ENCODE peak calls at places on chromosomes 7 and 10, in four cellular contexts. S is GM12878, X is H1, O is HepG2. V is an unnamed sample.

GRCh38 chr7:80883188-80884025 is 35.4 kb downstream of the SEMA3C start:
- DNase-seq in S (no peak), X (no peak), O (peak), V (peak)

GRCh38 chr10:114095676-114096331 is 52.1 kb downstream of the ADRB1 start:
- DNase-seq in S (no peak), X (no peak), O (no peak), V (no peak)

GRCh38 chr7:48964074-48964473 is 39.7 kb downstream of the CDC14C start:
- DNase-seq in S (no peak), X (no peak), O (no peak), V (no peak)

GRCh38 chr10:120735773-120736371 is 115.3 kb upstream of the WDR11 start:
- DNase-seq in S (peak), X (no peak), O (peak), V (no peak)

GRCh38 chr10:76576276-76576962 is 1061.2 kb downstream of the KCNMA1 start:
- DNase-seq in S (no peak), X (no peak), O (no peak), V (no peak)

GRCh38 chr10:26215923-26216576 is 524 bp upstream of the GAD2 start:
- DNase-seq in S (no peak), X (peak), O (no peak), V (no peak)

GRCh38 chr7:102974366-102975236 is 61.8 kb downstream of the LRRC17 start:
- DNase-seq in S (no peak), X (peak), O (no peak), V (peak)

GRCh38 chr7:152504367-152504766 is 68.6 kb upstream of the KMT2C start:
- DNase-seq in S (no peak), X (no peak), O (no peak), V (no peak)

GRCh38 chr7:70208236-70209063 is 610.2 kb downstream of the AUTS2 start:
- DNase-seq in S (no peak), X (no peak), O (no peak), V (no peak)

GRCh38 chr10:16967000-16967865 is 150.0 kb upstream of the RSU1 start:
- DNase-seq in S (no peak), X (no peak), O (no peak), V (no peak)

GRCh38 chr7:50142421-50143113 is 49.5 kb upstream of the ZPBP start:
- DNase-seq in S (peak), X (no peak), O (peak), V (peak)

GRCh38 chr10:3774018-3774813 is 10.8 kb downstream of the KLF6 start:
- DNase-seq in S (no peak), X (no peak), O (no peak), V (no peak)

GRCh38 chr10:18238875-18239485 is 98.8 kb downstream of the CACNB2 start:
- DNase-seq in S (no peak), X (no peak), O (peak), V (peak)

GRCh38 chr10:13496931-13497330 is 31.9 kb downstream of the BEND7 start:
- DNase-seq in S (no peak), X (no peak), O (no peak), V (no peak)

GRCh38 chr10:85420501-85421191 is 945.9 kb downstream of the GRID1 start:
- DNase-seq in S (no peak), X (peak), O (no peak), V (peak)

GRCh38 chr10:30534465-30535144 is 94.9 kb downstream of the LYZL2 start:
- DNase-seq in S (no peak), X (peak), O (peak), V (peak)

GRCh38 chr10:112631501-112632410 is 184.7 kb downstream of the VTI1A start:
- DNase-seq in S (no peak), X (no peak), O (peak), V (no peak)

GRCh38 chr10:3525832-3526449 is 259.1 kb downstream of the KLF6 start:
- DNase-seq in S (no peak), X (no peak), O (peak), V (no peak)

GRCh38 chr10:86049442-86049841 is 317.2 kb downstream of the GRID1 start:
- DNase-seq in S (no peak), X (no peak), O (no peak), V (no peak)

GRCh38 chr10:93815304-93816091 is 57.8 kb downstream of the LGI1 start:
- DNase-seq in S (no peak), X (no peak), O (no peak), V (peak)

GRCh38 chr10:84946984-84947383 is 618.6 kb downstream of the CCSER2 start:
- DNase-seq in S (no peak), X (no peak), O (no peak), V (no peak)

GRCh38 chr10:27536437-27536836 is 32.3 kb downstream of the RAB18 start:
- DNase-seq in S (no peak), X (no peak), O (no peak), V (no peak)

GRCh38 chr10:78780551-78780961 is 288.2 kb upstream of the ZMIZ1 start:
- DNase-seq in S (no peak), X (no peak), O (no peak), V (no peak)

GRCh38 chr7:140304071-140304799 is 94.1 kb downstream of the SLC37A3 start:
- DNase-seq in S (peak), X (no peak), O (peak), V (no peak)

GRCh38 chr7:143850682-143851081 is 51.3 kb downstream of the TCAF1 start:
- DNase-seq in S (no peak), X (no peak), O (no peak), V (no peak)

GRCh38 chr10:9342865-9343450 is 1288.5 kb downstream of the GATA3 start:
- DNase-seq in S (no peak), X (no peak), O (peak), V (peak)

DNA sequence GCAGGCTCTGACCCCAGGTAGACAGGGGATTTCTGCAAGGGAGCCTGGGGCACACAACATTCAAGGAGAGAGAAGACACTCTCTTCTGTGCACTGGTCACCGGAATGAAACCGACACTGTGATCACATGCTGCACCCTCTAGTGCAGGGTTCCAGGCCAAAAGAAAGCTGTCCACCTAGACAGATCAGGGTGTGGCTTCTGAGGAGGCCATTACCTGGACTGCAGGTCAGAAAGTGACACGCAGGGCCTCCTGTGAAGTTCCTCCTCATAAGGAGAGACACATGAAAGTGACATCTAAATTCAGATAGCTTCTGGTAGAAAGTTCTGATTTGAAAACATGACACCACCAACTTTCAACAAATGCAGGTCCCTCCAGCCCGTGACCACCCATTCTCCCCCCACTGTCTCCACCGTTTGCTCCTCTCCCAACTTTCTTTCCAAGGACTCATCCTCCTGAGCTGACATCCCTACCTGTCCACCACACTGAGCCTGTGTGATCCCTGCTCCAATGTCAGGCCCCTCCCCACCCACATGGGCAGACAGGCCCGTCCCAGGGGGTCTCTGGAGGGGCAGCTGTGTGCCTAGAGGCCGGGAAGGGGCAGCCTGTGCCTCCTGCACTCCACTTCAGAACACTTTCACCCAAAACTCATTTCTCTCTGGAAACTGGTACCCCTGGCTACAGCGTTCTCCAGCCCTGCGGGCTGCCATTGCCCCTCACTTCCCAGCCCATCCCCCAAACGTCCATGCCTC is 198.0 kb downstream of the TNS3 start:
- DNase-seq in S (no peak), X (no peak), O (no peak), V (no peak)
- TF ChIP-seq SUZ12 in S (no peak), X (no peak), O (no peak), V (no peak)

DNA sequence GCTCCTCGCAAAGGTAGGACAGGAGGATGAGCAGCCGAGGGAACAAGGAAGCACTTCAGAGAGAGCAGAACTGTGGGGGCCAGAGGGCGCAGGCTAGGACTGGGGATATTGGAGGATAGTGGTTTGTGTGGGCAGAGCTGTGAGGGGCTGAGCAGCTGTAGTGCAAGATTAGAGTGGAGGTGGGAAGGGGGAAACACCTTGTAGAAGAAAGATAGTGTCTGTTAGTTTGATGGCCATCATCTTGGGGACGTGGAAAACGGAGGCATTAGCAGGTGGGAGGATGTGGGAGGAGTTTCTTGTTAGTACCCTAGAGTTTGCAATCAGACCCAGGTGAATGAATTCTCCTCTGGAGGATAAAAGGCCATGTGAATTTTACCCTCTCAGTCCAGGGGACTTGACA is 33.9 kb downstream of the PRSS2 start:
- DNase-seq in S (no peak), X (no peak), O (no peak), V (no peak)
- TF ChIP-seq ZNF274 in S (no peak), X (no peak), O (no peak), V (no peak)

DNA sequence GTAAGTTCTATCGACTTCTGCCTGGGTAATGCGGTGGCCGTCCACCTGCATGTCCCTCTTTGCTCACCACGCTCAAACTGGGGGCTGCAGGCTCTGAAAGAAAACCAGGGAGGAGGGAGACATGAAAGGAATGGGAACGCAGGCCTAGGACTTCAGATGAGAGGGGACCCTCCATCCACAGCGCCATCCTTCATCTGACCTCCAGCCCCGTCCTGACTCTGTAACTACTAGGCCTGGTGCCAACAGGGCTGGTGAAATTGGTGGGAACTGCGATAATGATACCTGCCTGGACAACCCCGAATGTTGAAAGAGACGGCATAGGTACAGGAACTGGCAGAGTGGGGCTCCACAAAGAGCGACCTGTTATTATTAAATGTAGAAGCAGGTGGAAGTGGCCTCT is 1.3 kb upstream of the ECHDC3 start:
- DNase-seq in S (no peak), X (no peak), O (no peak), V (no peak)
- H3K9ac ChIP-seq in S (no peak), X (no peak), O (no peak), V (no peak)

GRCh38 chr7:90579181-90579688 is 16.9 kb upstream of the CDK14 start:
- DNase-seq in S (no peak), X (no peak), O (no peak), V (no peak)
- TF ChIP-seq SUZ12 in S (no peak), X (no peak), O (no peak), V (no peak)

DNA sequence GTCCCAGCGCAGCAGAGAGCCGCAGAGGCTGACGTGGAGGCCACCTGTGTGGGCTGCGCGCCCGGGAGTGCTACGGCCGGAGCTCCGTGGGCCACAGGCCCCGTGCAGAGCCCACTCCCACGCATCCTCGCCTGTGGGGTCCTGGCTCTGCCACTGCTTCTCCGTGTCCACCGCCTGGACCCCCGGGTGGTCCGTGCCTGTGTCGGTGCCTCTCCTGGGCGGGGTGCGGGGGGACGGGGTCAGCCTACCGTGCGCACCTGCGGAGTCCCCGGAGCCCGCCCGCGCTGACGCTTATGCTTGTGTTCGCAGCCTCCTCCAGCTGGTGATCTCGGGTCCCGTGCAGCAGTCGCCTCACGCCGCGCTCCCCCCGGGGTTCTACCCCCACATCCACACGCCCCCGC is 7.8 kb upstream of the ZNF853 start:
- DNase-seq in S (no peak), X (no peak), O (no peak), V (no peak)
- TF ChIP-seq ZNF274 in S (no peak), X (no peak), O (no peak), V (no peak)

GRCh38 chr10:87931836-87932230 is 68.4 kb downstream of the PTEN start:
- DNase-seq in S (no peak), X (no peak), O (no peak), V (no peak)

GRCh38 chr10:87928996-87929395 is 65.6 kb downstream of the PTEN start:
- DNase-seq in S (no peak), X (no peak), O (no peak), V (no peak)

GRCh38 chr10:87927091-87927490 is 63.7 kb downstream of the PTEN start:
- DNase-seq in S (no peak), X (no peak), O (no peak), V (no peak)

GRCh38 chr10:87930929-87931835 is 67.8 kb downstream of the PTEN start:
- DNase-seq in S (peak), X (no peak), O (no peak), V (no peak)

DNA sequence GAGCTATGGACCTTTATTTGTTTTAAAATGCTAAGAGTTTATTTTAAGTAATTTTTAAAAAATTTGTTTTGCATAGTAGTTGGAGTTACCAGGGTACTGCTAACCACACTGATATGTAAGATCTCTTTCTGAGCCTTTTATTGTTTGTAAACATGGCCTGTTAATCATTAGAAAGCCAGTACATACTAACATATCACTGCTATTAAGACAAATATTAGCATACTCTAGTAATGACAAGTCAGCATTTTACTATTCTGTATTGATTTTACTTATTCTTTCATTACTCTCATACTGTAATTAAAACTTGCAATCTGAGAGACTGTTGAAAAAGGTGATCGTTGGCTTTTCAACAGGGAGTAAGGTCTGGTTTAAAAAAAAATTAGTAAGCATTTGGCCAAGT is 66.7 kb downstream of the PTEN start:
- DNase-seq in S (no peak), X (no peak), O (no peak), V (no peak)
- H3K9ac ChIP-seq in S (no peak), X (no peak), O (no peak), V (no peak)

V was measured in NT2/D1.